ENCODE peak calls at places on chromosomes 12 and 14, in six cellular contexts. G, F, V, C, E and M are unnamed samples.

GRCh38 chr14:54722791-54723432 is 156.0 kb downstream of the SAMD4A start:
- DNase-seq in G (no peak), F (no peak), V (no peak), C (no peak), E (peak), M (no peak)

GRCh38 chr14:20434701-20435453 is 1.1 kb downstream of the KLHL33 start:
- DNase-seq in G (no peak), F (no peak), V (no peak), C (peak), E (peak), M (no peak)

GRCh38 chr12:120252071-120252906 is 13.2 kb downstream of the PXN start:
- DNase-seq in G (peak), F (no peak), V (no peak), C (no peak), E (no peak), M (peak)

GRCh38 chr12:47095446-47096236 is 15.9 kb upstream of the AMIGO2 start:
- DNase-seq in G (no peak), F (no peak), V (peak), C (no peak), E (peak), M (no peak)

GRCh38 chr12:34033628-34034296 is 11.5 kb downstream of the ALG10 start:
- DNase-seq in G (no peak), F (no peak), V (no peak), C (no peak), E (peak), M (peak)

GRCh38 chr14:105940534-105941225 is 414.3 kb downstream of the TMEM121 start:
- DNase-seq in G (no peak), F (no peak), V (no peak), C (no peak), E (no peak), M (no peak)

GRCh38 chr14:67207810-67208209 is 18.6 kb downstream of the GARIN2 start:
- DNase-seq in G (no peak), F (no peak), V (no peak), C (no peak), E (no peak), M (no peak)

GRCh38 chr14:68669101-68669500 is 123.8 kb downstream of the ZFP36L1 start:
- DNase-seq in G (no peak), F (peak), V (no peak), C (no peak), E (peak), M (no peak)

GRCh38 chr14:31291210-31291609 is 83.6 kb upstream of the HECTD1 start:
- DNase-seq in G (no peak), F (no peak), V (no peak), C (no peak), E (peak), M (peak)

GRCh38 chr14:85471744-85472143 is 58.2 kb upstream of the FLRT2 start:
- DNase-seq in G (no peak), F (peak), V (peak), C (no peak), E (peak), M (no peak)

GRCh38 chr12:131097247-131098177 is 143.8 kb downstream of the ADGRD1 start:
- DNase-seq in G (no peak), F (no peak), V (no peak), C (no peak), E (no peak), M (no peak)

GRCh38 chr12:108816652-108817335 is 40.6 kb downstream of the SSH1 start:
- DNase-seq in G (no peak), F (no peak), V (no peak), C (no peak), E (no peak), M (no peak)

GRCh38 chr12:52387859-52388258 is 2.4 kb upstream of the KRT84 start:
- DNase-seq in G (no peak), F (no peak), V (no peak), C (no peak), E (no peak), M (no peak)

GRCh38 chr12:118358607-118359540 is 13.8 kb downstream of the TAOK3 start:
- DNase-seq in G (no peak), F (no peak), V (no peak), C (no peak), E (no peak), M (peak)

GRCh38 chr12:109770104-109770860 is 56.7 kb downstream of the FAM222A start:
- DNase-seq in G (no peak), F (no peak), V (no peak), C (no peak), E (no peak), M (no peak)

GRCh38 chr14:77027538-77028383 is 747 bp downstream of the IRF2BPL start:
- DNase-seq in G (peak), F (peak), V (no peak), C (peak), E (peak), M (peak)

GRCh38 chr12:128891856-128892255 is 38.6 kb downstream of the GLT1D1 start:
- DNase-seq in G (no peak), F (no peak), V (no peak), C (no peak), E (no peak), M (no peak)

GRCh38 chr14:101552786-101553231 is 8.5 kb upstream of the DIO3 start:
- DNase-seq in G (no peak), F (no peak), V (no peak), C (no peak), E (no peak), M (no peak)

GRCh38 chr12:113844495-113845175 is 121.5 kb downstream of the RBM19 start:
- DNase-seq in G (no peak), F (no peak), V (no peak), C (peak), E (no peak), M (no peak)

GRCh38 chr12:26953447-26953846 is 15.2 kb downstream of the FGFR1OP2 start:
- DNase-seq in G (no peak), F (no peak), V (no peak), C (no peak), E (no peak), M (no peak)

GRCh38 chr14:79196216-79196615 is 1015.1 kb downstream of the DIO2 start:
- DNase-seq in G (no peak), F (no peak), V (no peak), C (no peak), E (no peak), M (no peak)

GRCh38 chr12:111359231-111359913 is 9.5 kb downstream of the PHETA1 start:
- DNase-seq in G (no peak), F (no peak), V (no peak), C (no peak), E (peak), M (peak)

GRCh38 chr14:54746019-54746418 is 156.6 kb downstream of the GCH1 start:
- DNase-seq in G (no peak), F (no peak), V (no peak), C (no peak), E (no peak), M (no peak)

GRCh38 chr12:105507311-105508035 is 177.0 kb downstream of the C12orf75 start:
- DNase-seq in G (no peak), F (no peak), V (no peak), C (no peak), E (peak), M (no peak)

GRCh38 chr14:65336191-65336591 is 76.3 kb upstream of the FUT8 start:
- DNase-seq in G (no peak), F (no peak), V (peak), C (no peak), E (peak), M (no peak)

GRCh38 chr12:29414368-29414767 is 33.4 kb upstream of the ERGIC2 start:
- DNase-seq in G (no peak), F (no peak), V (no peak), C (no peak), E (no peak), M (no peak)

GRCh38 chr12:86194721-86195120 is 61.5 kb downstream of the MGAT4C start:
- DNase-seq in G (no peak), F (no peak), V (no peak), C (no peak), E (no peak), M (no peak)